ENCODE peak calls at places on chromosomes 12 and 14, in six cellular contexts. D is osteocyte, V is foreskin fibroblast, C is mesothelial cell of epicardium, N is NT2/D1, L is GM23338. B is an unnamed sample.

GRCh38 chr14:73245401-73246325 is 8.4 kb downstream of the PAPLN start:
- DNase-seq in V (peak), N (no peak), C (no peak), L (peak), D (no peak), B (peak)

GRCh38 chr12:66132408-66132807 is 1.9 kb upstream of the LLPH start:
- DNase-seq in N (peak), C (no peak), V (peak), L (peak), D (no peak), B (peak)

GRCh38 chr14:51604078-51604477 is 47.6 kb upstream of the FRMD6 start:
- DNase-seq in C (no peak), L (no peak), N (no peak), V (peak), D (no peak), B (no peak)

GRCh38 chr14:104932676-104933631 is 8.3 kb downstream of the PLD4 start:
- DNase-seq in L (peak), N (peak), D (peak), C (peak), V (peak), B (peak)

GRCh38 chr12:69608114-69608513 is 2.6 kb downstream of the LRRC10 start:
- DNase-seq in D (no peak), N (no peak), C (no peak), L (no peak), V (no peak), B (no peak)

GRCh38 chr14:72111921-72112320 is 179.7 kb downstream of the RGS6 start:
- DNase-seq in V (no peak), L (no peak), C (no peak), N (no peak), D (no peak), B (no peak)

GRCh38 chr12:85835810-85836715 is at the start of gene RASSF9:
- DNase-seq in C (no peak), N (no peak), D (no peak), L (peak), V (peak), B (peak)

GRCh38 chr14:59407246-59407615 is 57.9 kb downstream of the GPR135 start:
- DNase-seq in V (peak), C (no peak), D (no peak), N (no peak), L (no peak), B (no peak)

GRCh38 chr12:34402228-34402898 is 380.1 kb downstream of the ALG10 start:
- DNase-seq in D (peak), L (no peak), V (no peak), N (no peak), C (peak), B (no peak)

B was measured in iPS-NIHi11.